ENCODE peak calls at places on chromosome 1, in eight cellular contexts. One of them, this sample, is unnamed.

GRCh38 chr1:178942285-178943218 is 71.7 kb upstream of the ANGPTL1 start:
- DNase-seq in NCI-H1694 treated with DMSO at 0.1 percent for 48 hours: no peak
- DNase-seq in iPS-NIHi11: no peak
- DNase-seq in keratinocyte: no peak
- DNase-seq in NCI-H187: peak; percentile 95
- DNase-seq in NCI-H510A treated with DMSO at 0.1 percent for 48 hours: no peak
- DNase-seq in Kasumi-1: peak; percentile 93
- DNase-seq in NCI-H1105 treated with DMSO at 0.1 percent for 48 hours: no peak
- DNase-seq in this sample: no peak

GRCh38 chr1:199064971-199065370 is 426.1 kb downstream of the PTPRC start:
- DNase-seq in iPS-NIHi11: no peak
- DNase-seq in NCI-H1105 treated with DMSO at 0.1 percent for 48 hours: no peak
- DNase-seq in NCI-H510A treated with DMSO at 0.1 percent for 48 hours: no peak
- DNase-seq in keratinocyte: no peak
- DNase-seq in Kasumi-1: no peak
- DNase-seq in NCI-H1694 treated with DMSO at 0.1 percent for 48 hours: no peak
- DNase-seq in NCI-H187: no peak
- DNase-seq in this sample: no peak

GRCh38 chr1:53370369-53370961 is 42.6 kb upstream of the LRP8 start:
- DNase-seq in iPS-NIHi11: no peak
- DNase-seq in NCI-H510A treated with DMSO at 0.1 percent for 48 hours: no peak
- DNase-seq in NCI-H1694 treated with DMSO at 0.1 percent for 48 hours: no peak
- DNase-seq in NCI-H187: no peak
- DNase-seq in keratinocyte: no peak
- DNase-seq in Kasumi-1: no peak
- DNase-seq in NCI-H1105 treated with DMSO at 0.1 percent for 48 hours: no peak
- DNase-seq in this sample: no peak

GRCh38 chr1:231734417-231734816 is 107.8 kb downstream of the DISC1 start:
- DNase-seq in NCI-H1694 treated with DMSO at 0.1 percent for 48 hours: no peak
- DNase-seq in iPS-NIHi11: no peak
- DNase-seq in NCI-H510A treated with DMSO at 0.1 percent for 48 hours: no peak
- DNase-seq in keratinocyte: no peak
- DNase-seq in NCI-H187: no peak
- DNase-seq in NCI-H1105 treated with DMSO at 0.1 percent for 48 hours: no peak
- DNase-seq in Kasumi-1: no peak
- DNase-seq in this sample: no peak

GRCh38 chr1:206975313-206975712 is 5.1 kb upstream of the FCAMR start:
- DNase-seq in keratinocyte: no peak
- DNase-seq in Kasumi-1: no peak
- DNase-seq in NCI-H1105 treated with DMSO at 0.1 percent for 48 hours: peak; percentile 87
- DNase-seq in NCI-H1694 treated with DMSO at 0.1 percent for 48 hours: peak; percentile 22
- DNase-seq in NCI-H187: no peak
- DNase-seq in iPS-NIHi11: no peak
- DNase-seq in NCI-H510A treated with DMSO at 0.1 percent for 48 hours: no peak
- DNase-seq in this sample: no peak

GRCh38 chr1:54405894-54406293 is 300 bp downstream of the SSBP3 start:
- DNase-seq in NCI-H187: no peak
- DNase-seq in Kasumi-1: no peak
- DNase-seq in NCI-H1694 treated with DMSO at 0.1 percent for 48 hours: no peak
- DNase-seq in keratinocyte: no peak
- DNase-seq in NCI-H1105 treated with DMSO at 0.1 percent for 48 hours: peak; percentile 25
- DNase-seq in NCI-H510A treated with DMSO at 0.1 percent for 48 hours: no peak
- DNase-seq in iPS-NIHi11: no peak
- DNase-seq in this sample: no peak

GRCh38 chr1:175116903-175117302 is 49.3 kb downstream of the TNN start:
- DNase-seq in Kasumi-1: no peak
- DNase-seq in NCI-H1694 treated with DMSO at 0.1 percent for 48 hours: no peak
- DNase-seq in NCI-H510A treated with DMSO at 0.1 percent for 48 hours: no peak
- DNase-seq in keratinocyte: no peak
- DNase-seq in iPS-NIHi11: no peak
- DNase-seq in NCI-H187: no peak
- DNase-seq in NCI-H1105 treated with DMSO at 0.1 percent for 48 hours: no peak
- DNase-seq in this sample: no peak

GRCh38 chr1:243841507-243841906 is 8.5 kb downstream of the AKT3 start:
- DNase-seq in NCI-H187: no peak
- DNase-seq in NCI-H1694 treated with DMSO at 0.1 percent for 48 hours: no peak
- DNase-seq in iPS-NIHi11: no peak
- DNase-seq in NCI-H1105 treated with DMSO at 0.1 percent for 48 hours: no peak
- DNase-seq in keratinocyte: no peak
- DNase-seq in Kasumi-1: no peak
- DNase-seq in NCI-H510A treated with DMSO at 0.1 percent for 48 hours: no peak
- DNase-seq in this sample: no peak

GRCh38 chr1:228150458-228151169 is 884 bp downstream of the GJC2 start:
- DNase-seq in NCI-H510A treated with DMSO at 0.1 percent for 48 hours: no peak
- DNase-seq in Kasumi-1: no peak
- DNase-seq in NCI-H1105 treated with DMSO at 0.1 percent for 48 hours: no peak
- DNase-seq in NCI-H187: no peak
- DNase-seq in NCI-H1694 treated with DMSO at 0.1 percent for 48 hours: no peak
- DNase-seq in iPS-NIHi11: no peak
- DNase-seq in keratinocyte: no peak
- DNase-seq in this sample: no peak

GRCh38 chr1:7084232-7084894 is 299.1 kb downstream of the CAMTA1 start:
- DNase-seq in NCI-H1694 treated with DMSO at 0.1 percent for 48 hours: no peak
- DNase-seq in Kasumi-1: no peak
- DNase-seq in NCI-H187: no peak
- DNase-seq in iPS-NIHi11: peak; percentile 64
- DNase-seq in NCI-H1105 treated with DMSO at 0.1 percent for 48 hours: no peak
- DNase-seq in NCI-H510A treated with DMSO at 0.1 percent for 48 hours: no peak
- DNase-seq in keratinocyte: no peak
- DNase-seq in this sample: no peak